ENCODE peak calls at places on chromosomes 6 and 20, in nine cellular contexts. One of them, this sample, is unnamed. For H4K20me1, the result is how much of the 10 kb centered on the place peaks cover.

GRCh38 chr6:40550096-40550731 is 37.0 kb downstream of the LRFN2 start:
- DNase-seq in MM.1S: peak
- DNase-seq in GM23248: peak
- DNase-seq in HCT116: peak
- DNase-seq in neural progenitor cell: peak
- DNase-seq in H9: no peak
- DNase-seq in PC-3: peak
- DNase-seq in endothelial cell of umbilical vein: peak
- DNase-seq in IMR-90: peak
- DNase-seq in this sample: no peak

GRCh38 chr6:87968435-87969278 is 79.0 kb upstream of the SPACA1 start:
- DNase-seq in endothelial cell of umbilical vein: peak
- DNase-seq in H9: peak
- DNase-seq in MM.1S: peak
- DNase-seq in neural progenitor cell: peak
- DNase-seq in IMR-90: no peak
- DNase-seq in HCT116: no peak
- DNase-seq in GM23248: peak
- DNase-seq in PC-3: peak
- DNase-seq in this sample: no peak

GRCh38 chr6:167856999-167857660 is 30.4 kb downstream of the AFDN start:
- DNase-seq in IMR-90: peak
- DNase-seq in HCT116: no peak
- DNase-seq in endothelial cell of umbilical vein: peak
- DNase-seq in H9: no peak
- DNase-seq in GM23248: peak
- DNase-seq in PC-3: no peak
- DNase-seq in MM.1S: no peak
- DNase-seq in neural progenitor cell: no peak
- DNase-seq in this sample: no peak

GRCh38 chr20:61664741-61665320 is 400.9 kb downstream of the TAF4 start:
- DNase-seq in MM.1S: no peak
- DNase-seq in neural progenitor cell: no peak
- DNase-seq in endothelial cell of umbilical vein: no peak
- DNase-seq in GM23248: peak
- DNase-seq in IMR-90: no peak
- DNase-seq in PC-3: no peak
- DNase-seq in H9: no peak
- DNase-seq in HCT116: no peak
- DNase-seq in this sample: no peak

GRCh38 chr6:53869964-53870363 is 75.2 kb downstream of the LRRC1 start:
- DNase-seq in neural progenitor cell: no peak
- DNase-seq in MM.1S: no peak
- DNase-seq in HCT116: no peak
- DNase-seq in endothelial cell of umbilical vein: peak
- DNase-seq in GM23248: no peak
- DNase-seq in H9: no peak
- DNase-seq in IMR-90: no peak
- DNase-seq in PC-3: no peak
- DNase-seq in this sample: no peak

GRCh38 chr20:64133951-64134407 is 26.6 kb upstream of the NPBWR2 start:
- DNase-seq in neural progenitor cell: peak
- DNase-seq in PC-3: no peak
- DNase-seq in IMR-90: no peak
- DNase-seq in MM.1S: no peak
- DNase-seq in endothelial cell of umbilical vein: no peak
- DNase-seq in H9: no peak
- DNase-seq in GM23248: no peak
- DNase-seq in HCT116: no peak
- DNase-seq in this sample: peak

GRCh38 chr6:42387336-42387735 is 64.4 kb downstream of the TRERF1 start:
- DNase-seq in MM.1S: no peak
- DNase-seq in PC-3: peak
- DNase-seq in H9: no peak
- DNase-seq in GM23248: no peak
- DNase-seq in HCT116: no peak
- DNase-seq in IMR-90: no peak
- DNase-seq in neural progenitor cell: no peak
- DNase-seq in endothelial cell of umbilical vein: no peak
- DNase-seq in this sample: peak

GRCh38 chr20:36720510-36720909 is 25.4 kb downstream of the NDRG3 start:
- DNase-seq in HCT116: no peak
- DNase-seq in MM.1S: no peak
- DNase-seq in IMR-90: peak
- DNase-seq in H9: no peak
- DNase-seq in PC-3: no peak
- DNase-seq in endothelial cell of umbilical vein: no peak
- DNase-seq in GM23248: peak
- DNase-seq in neural progenitor cell: no peak
- DNase-seq in this sample: peak

GRCh38 chr6:165605901-165606739 is 56.9 kb downstream of the PDE10A start:
- DNase-seq in H9: no peak
- DNase-seq in MM.1S: no peak
- DNase-seq in endothelial cell of umbilical vein: no peak
- DNase-seq in neural progenitor cell: no peak
- DNase-seq in PC-3: no peak
- DNase-seq in HCT116: no peak
- DNase-seq in IMR-90: no peak
- DNase-seq in GM23248: no peak
- DNase-seq in this sample: no peak

GRCh38 chr6:3913077-3913957 is 64.1 kb downstream of the FAM50B start:
- DNase-seq in MM.1S: no peak
- DNase-seq in IMR-90: peak
- DNase-seq in PC-3: peak
- DNase-seq in GM23248: peak
- DNase-seq in endothelial cell of umbilical vein: peak
- DNase-seq in HCT116: peak
- DNase-seq in neural progenitor cell: no peak
- DNase-seq in H9: no peak
- DNase-seq in this sample: peak

GRCh38 chr20:47821481-47822100 is 36.3 kb upstream of the SULF2 start:
- DNase-seq in IMR-90: no peak
- DNase-seq in HCT116: peak
- DNase-seq in neural progenitor cell: no peak
- DNase-seq in H9: no peak
- DNase-seq in MM.1S: no peak
- DNase-seq in GM23248: peak
- DNase-seq in endothelial cell of umbilical vein: no peak
- DNase-seq in PC-3: peak
- DNase-seq in this sample: no peak

DNA sequence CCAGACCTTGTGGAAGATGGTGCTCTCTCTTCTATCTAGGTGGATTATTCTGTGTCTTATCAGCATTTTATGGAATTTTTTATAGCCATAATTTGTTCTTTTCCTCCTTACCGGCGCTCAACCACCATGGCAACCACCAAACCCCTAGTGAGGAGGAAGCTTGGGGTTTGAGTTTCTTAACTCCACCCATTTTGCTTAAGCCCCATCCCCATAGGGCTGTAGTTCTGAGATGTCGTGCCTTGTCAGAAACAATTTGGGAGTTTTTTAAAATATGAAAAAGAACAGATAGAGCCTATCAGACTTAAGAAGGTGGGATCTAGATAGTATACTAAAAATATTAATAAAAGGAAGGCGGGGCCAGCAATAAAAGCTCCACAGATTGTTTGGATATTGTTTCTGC is 5.5 kb downstream of the BRD2 start:
- DNase-seq in neural progenitor cell: peak
- DNase-seq in PC-3: peak
- DNase-seq in HCT116: no peak
- DNase-seq in endothelial cell of umbilical vein: peak
- DNase-seq in GM23248: peak
- DNase-seq in H9: no peak
- DNase-seq in MM.1S: peak
- DNase-seq in IMR-90: peak
- DNase-seq in this sample: peak
- H3K27ac ChIP-seq in neural progenitor cell: no peak
- H3K27ac ChIP-seq in PC-3: no peak
- H3K27ac ChIP-seq in HCT116: peak
- H3K27ac ChIP-seq in endothelial cell of umbilical vein: no peak
- H3K27ac ChIP-seq in GM23248: peak
- H3K27ac ChIP-seq in H9: no peak
- H3K27ac ChIP-seq in MM.1S: peak
- H3K27ac ChIP-seq in IMR-90: no peak
- H3K27ac ChIP-seq in this sample: peak

DNA sequence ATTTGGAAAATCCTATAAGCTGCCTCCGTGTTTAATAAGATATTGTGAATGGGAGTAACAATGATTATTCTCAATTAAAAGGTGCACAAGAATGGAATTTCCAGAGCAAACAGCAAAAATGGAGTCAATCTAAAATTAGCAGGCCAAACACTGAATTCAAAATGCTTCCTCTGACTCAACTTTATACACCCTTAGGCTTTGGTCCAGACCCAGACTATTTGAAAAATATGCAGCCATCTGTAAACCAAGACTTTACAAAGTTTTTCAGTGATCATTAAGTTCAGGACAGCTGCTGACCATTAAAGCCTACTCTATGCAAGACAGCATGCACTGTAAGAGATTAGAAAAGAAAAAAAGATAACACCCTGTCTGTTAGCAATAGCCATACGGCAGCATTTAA is 39.4 kb upstream of the CCN6 start:
- DNase-seq in GM23248: peak
- DNase-seq in neural progenitor cell: no peak
- DNase-seq in MM.1S: no peak
- DNase-seq in endothelial cell of umbilical vein: peak
- DNase-seq in PC-3: peak
- DNase-seq in IMR-90: peak
- DNase-seq in HCT116: no peak
- DNase-seq in H9: no peak
- DNase-seq in this sample: no peak
- H4K20me1 ChIP-seq in GM23248: under half
- H4K20me1 ChIP-seq in neural progenitor cell: under half
- H4K20me1 ChIP-seq in MM.1S: under half
- H4K20me1 ChIP-seq in endothelial cell of umbilical vein: under half
- H4K20me1 ChIP-seq in PC-3: under half
- H4K20me1 ChIP-seq in IMR-90: under half
- H4K20me1 ChIP-seq in HCT116: under half
- H4K20me1 ChIP-seq in H9: under half
- H4K20me1 ChIP-seq in this sample: under half

DNA sequence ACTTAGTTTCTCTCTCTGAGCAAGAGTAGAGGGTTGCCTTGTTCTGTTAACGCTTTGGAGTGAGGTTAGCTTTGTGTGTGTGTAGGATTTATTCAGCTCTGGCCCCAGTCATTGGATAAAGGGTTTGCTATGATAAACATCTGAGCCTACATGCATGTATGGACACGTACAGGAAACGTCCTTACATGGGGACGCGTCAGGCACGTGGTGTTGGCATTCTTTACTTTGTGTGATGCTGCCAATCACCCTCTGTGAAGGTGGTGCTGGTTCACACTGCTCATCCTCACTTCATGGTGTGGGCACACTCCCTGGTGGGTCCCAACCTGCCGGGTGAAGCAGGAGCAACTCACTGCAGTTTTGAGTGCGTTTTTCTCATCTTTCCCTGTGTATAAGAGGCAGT is 53.4 kb upstream of the CD93 start:
- DNase-seq in MM.1S: no peak
- DNase-seq in PC-3: no peak
- DNase-seq in endothelial cell of umbilical vein: no peak
- DNase-seq in H9: no peak
- DNase-seq in neural progenitor cell: no peak
- DNase-seq in GM23248: no peak
- DNase-seq in HCT116: no peak
- DNase-seq in IMR-90: no peak
- DNase-seq in this sample: no peak
- H3K27ac ChIP-seq in MM.1S: no peak
- H3K27ac ChIP-seq in PC-3: no peak
- H3K27ac ChIP-seq in endothelial cell of umbilical vein: no peak
- H3K27ac ChIP-seq in H9: no peak
- H3K27ac ChIP-seq in neural progenitor cell: no peak
- H3K27ac ChIP-seq in GM23248: no peak
- H3K27ac ChIP-seq in HCT116: no peak
- H3K27ac ChIP-seq in IMR-90: no peak
- H3K27ac ChIP-seq in this sample: no peak

DNA sequence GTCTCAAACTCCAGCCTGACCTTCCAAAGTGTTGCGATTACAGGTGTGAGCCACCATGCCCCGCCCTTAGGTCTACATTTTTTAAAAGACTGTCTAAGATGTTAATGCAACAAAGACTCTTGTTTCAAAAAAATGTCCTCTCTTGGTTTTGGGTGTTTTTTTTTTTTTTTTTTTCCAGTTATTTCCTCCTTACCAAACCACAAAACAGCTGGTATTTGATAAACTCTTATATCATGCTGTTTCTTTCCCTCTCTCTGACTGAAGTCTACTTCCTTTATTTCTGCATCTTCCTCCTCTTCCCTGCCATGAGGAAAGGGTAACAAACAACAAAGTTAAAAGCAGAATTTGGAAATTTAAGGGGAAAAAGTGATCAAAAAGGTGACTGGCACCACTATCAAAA is 21.2 kb downstream of the STK38 start:
- DNase-seq in H9: no peak
- DNase-seq in PC-3: no peak
- DNase-seq in MM.1S: no peak
- DNase-seq in GM23248: no peak
- DNase-seq in IMR-90: no peak
- DNase-seq in endothelial cell of umbilical vein: no peak
- DNase-seq in neural progenitor cell: no peak
- DNase-seq in HCT116: no peak
- DNase-seq in this sample: no peak
- H4K20me1 ChIP-seq in H9: under half
- H4K20me1 ChIP-seq in PC-3: under half
- H4K20me1 ChIP-seq in MM.1S: under half
- H4K20me1 ChIP-seq in GM23248: under half
- H4K20me1 ChIP-seq in IMR-90: under half
- H4K20me1 ChIP-seq in endothelial cell of umbilical vein: under half
- H4K20me1 ChIP-seq in neural progenitor cell: under half
- H4K20me1 ChIP-seq in HCT116: under half
- H4K20me1 ChIP-seq in this sample: under half

DNA sequence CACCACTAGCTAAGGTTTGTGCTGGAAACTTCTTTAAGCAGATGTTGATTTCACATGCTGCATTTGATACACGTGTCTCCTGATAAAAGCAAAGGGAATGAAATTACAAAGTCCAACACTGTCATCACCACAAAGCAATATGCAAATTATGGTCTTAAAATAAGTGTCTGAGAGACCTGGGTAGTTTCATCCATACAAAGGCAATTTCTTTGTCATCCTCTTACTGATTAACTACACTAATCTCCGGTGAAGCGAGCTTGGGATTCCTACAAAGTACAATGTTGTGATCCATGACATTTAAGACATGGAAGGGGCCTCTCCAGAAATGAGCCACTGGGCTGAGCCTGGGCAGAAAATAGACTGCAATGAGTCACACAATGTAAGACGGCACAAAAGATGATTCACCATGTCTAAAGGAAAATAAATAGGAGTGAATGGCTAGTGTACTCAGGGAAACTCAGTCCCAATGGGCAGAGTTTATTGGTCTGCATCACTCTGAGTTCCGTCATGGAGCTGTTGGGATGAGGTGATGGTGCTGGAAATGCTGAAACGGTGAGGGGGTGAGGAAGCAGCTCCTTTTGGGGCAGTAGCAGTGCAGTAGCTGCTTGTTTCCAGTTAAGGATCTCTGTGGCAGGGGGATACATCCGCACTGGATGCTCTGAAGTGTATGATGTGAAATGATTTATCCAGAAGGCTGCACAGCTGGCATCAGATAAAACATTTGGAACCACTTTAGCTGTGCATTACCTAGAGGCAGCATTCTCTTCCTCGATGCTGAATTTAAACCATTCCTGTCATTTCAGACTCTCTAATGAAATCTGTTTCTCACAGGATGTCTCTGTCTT is 103.3 kb downstream of the IBTK start:
- DNase-seq in PC-3: peak
- DNase-seq in MM.1S: peak
- DNase-seq in neural progenitor cell: peak
- DNase-seq in GM23248: peak
- DNase-seq in H9: no peak
- DNase-seq in IMR-90: peak
- DNase-seq in HCT116: peak
- DNase-seq in endothelial cell of umbilical vein: peak
- DNase-seq in this sample: peak
- H3K27ac ChIP-seq in PC-3: peak
- H3K27ac ChIP-seq in MM.1S: peak
- H3K27ac ChIP-seq in neural progenitor cell: no peak
- H3K27ac ChIP-seq in GM23248: peak
- H3K27ac ChIP-seq in H9: no peak
- H3K27ac ChIP-seq in IMR-90: peak
- H3K27ac ChIP-seq in HCT116: peak
- H3K27ac ChIP-seq in endothelial cell of umbilical vein: peak
- H3K27ac ChIP-seq in this sample: peak